ENCODE peak calls at places on chromosomes 6 and 20, in five cellular contexts. One of them, this sample, is unnamed.

GRCh38 chr6:32838114-32838958 is at the start of gene TAP2:
- DNase-seq in HepG2: peak
- DNase-seq in HCT116: peak
- DNase-seq in GM12878: no peak
- DNase-seq in K562: peak
- DNase-seq in this sample: peak

GRCh38 chr6:10409766-10410209 is 5.1 kb downstream of the TFAP2A start:
- DNase-seq in HepG2: no peak
- DNase-seq in HCT116: no peak
- DNase-seq in GM12878: no peak
- DNase-seq in K562: no peak
- DNase-seq in this sample: no peak

GRCh38 chr6:46015119-46015968 is at the start of gene CLIC5:
- DNase-seq in HepG2: no peak
- DNase-seq in HCT116: no peak
- DNase-seq in GM12878: no peak
- DNase-seq in K562: peak
- DNase-seq in this sample: peak

GRCh38 chr20:51886891-51887608 is 84.7 kb upstream of the SALL4 start:
- DNase-seq in HepG2: no peak
- DNase-seq in HCT116: no peak
- DNase-seq in GM12878: no peak
- DNase-seq in K562: no peak
- DNase-seq in this sample: no peak

GRCh38 chr6:138346302-138347195 is 31.2 kb upstream of the SMIM28 start:
- DNase-seq in HepG2: no peak
- DNase-seq in HCT116: no peak
- DNase-seq in GM12878: no peak
- DNase-seq in K562: no peak
- DNase-seq in this sample: no peak

GRCh38 chr20:38723982-38724602 is at the start of gene SLC32A1:
- DNase-seq in HepG2: no peak
- DNase-seq in HCT116: no peak
- DNase-seq in GM12878: no peak
- DNase-seq in K562: peak
- DNase-seq in this sample: peak

GRCh38 chr6:7431594-7432390 is 42.2 kb downstream of the RIOK1 start:
- DNase-seq in HepG2: peak
- DNase-seq in HCT116: no peak
- DNase-seq in GM12878: no peak
- DNase-seq in K562: peak
- DNase-seq in this sample: no peak

GRCh38 chr20:44120676-44121425 is 66.1 kb downstream of the JPH2 start:
- DNase-seq in HepG2: no peak
- DNase-seq in HCT116: no peak
- DNase-seq in GM12878: no peak
- DNase-seq in K562: no peak
- DNase-seq in this sample: no peak

GRCh38 chr6:55882731-55883595 is 7.6 kb upstream of the BMP5 start:
- DNase-seq in HepG2: no peak
- DNase-seq in HCT116: no peak
- DNase-seq in GM12878: no peak
- DNase-seq in K562: no peak
- DNase-seq in this sample: no peak

GRCh38 chr20:8464368-8464767 is 332.3 kb downstream of the PLCB1 start:
- DNase-seq in HepG2: peak
- DNase-seq in HCT116: peak
- DNase-seq in GM12878: no peak
- DNase-seq in K562: no peak
- DNase-seq in this sample: no peak

GRCh38 chr6:139586273-139586672 is 211.8 kb upstream of the CITED2 start:
- DNase-seq in HepG2: no peak
- DNase-seq in HCT116: no peak
- DNase-seq in GM12878: no peak
- DNase-seq in K562: no peak
- DNase-seq in this sample: no peak

GRCh38 chr6:181049-181654 is 111.1 kb upstream of the DUSP22 start:
- DNase-seq in HepG2: no peak
- DNase-seq in HCT116: no peak
- DNase-seq in GM12878: peak
- DNase-seq in K562: no peak
- DNase-seq in this sample: no peak

GRCh38 chr20:22577515-22578220 is 6.7 kb downstream of the FOXA2 start:
- DNase-seq in HepG2: peak
- DNase-seq in HCT116: no peak
- DNase-seq in GM12878: no peak
- DNase-seq in K562: no peak
- DNase-seq in this sample: no peak

GRCh38 chr6:107557698-107558097 is 67.8 kb downstream of the SOBP start:
- DNase-seq in HepG2: no peak
- DNase-seq in HCT116: no peak
- DNase-seq in GM12878: no peak
- DNase-seq in K562: no peak
- DNase-seq in this sample: no peak

GRCh38 chr6:31578461-31579118 is 3.2 kb downstream of the TNF start:
- DNase-seq in HepG2: no peak
- DNase-seq in HCT116: no peak
- DNase-seq in GM12878: no peak
- DNase-seq in K562: no peak
- DNase-seq in this sample: no peak

GRCh38 chr6:108113557-108114519 is 39.3 kb upstream of the OSTM1 start:
- DNase-seq in HepG2: peak
- DNase-seq in HCT116: peak
- DNase-seq in GM12878: no peak
- DNase-seq in K562: peak
- DNase-seq in this sample: peak

GRCh38 chr20:43446361-43446879 is 11.3 kb upstream of the SRSF6 start:
- DNase-seq in HepG2: no peak
- DNase-seq in HCT116: no peak
- DNase-seq in GM12878: no peak
- DNase-seq in K562: no peak
- DNase-seq in this sample: peak

GRCh38 chr6:116088946-116089345 is 11.7 kb upstream of the NT5DC1 start:
- DNase-seq in HepG2: no peak
- DNase-seq in HCT116: no peak
- DNase-seq in GM12878: no peak
- DNase-seq in K562: no peak
- DNase-seq in this sample: no peak

GRCh38 chr6:37320649-37321048 is 33.1 kb upstream of the RNF8 start:
- DNase-seq in HepG2: no peak
- DNase-seq in HCT116: no peak
- DNase-seq in GM12878: no peak
- DNase-seq in K562: no peak
- DNase-seq in this sample: no peak

GRCh38 chr6:37321516-37321915 is 32.3 kb upstream of the RNF8 start:
- DNase-seq in HepG2: no peak
- DNase-seq in HCT116: no peak
- DNase-seq in GM12878: no peak
- DNase-seq in K562: no peak
- DNase-seq in this sample: no peak

GRCh38 chr6:37321101-37321500 is 32.7 kb upstream of the RNF8 start:
- DNase-seq in HepG2: no peak
- DNase-seq in HCT116: no peak
- DNase-seq in GM12878: no peak
- DNase-seq in K562: no peak
- DNase-seq in this sample: no peak

GRCh38 chr6:37324131-37325033 is 29.4 kb upstream of the RNF8 start:
- DNase-seq in HepG2: no peak
- DNase-seq in HCT116: peak
- DNase-seq in GM12878: no peak
- DNase-seq in K562: no peak
- DNase-seq in this sample: no peak

GRCh38 chr6:37323568-37323967 is 30.2 kb upstream of the RNF8 start:
- DNase-seq in HepG2: no peak
- DNase-seq in HCT116: no peak
- DNase-seq in GM12878: no peak
- DNase-seq in K562: no peak
- DNase-seq in this sample: peak
- TF ChIP-seq ZBTB33 in HepG2: no peak
- TF ChIP-seq ZBTB33 in HCT116: no peak
- TF ChIP-seq ZBTB33 in GM12878: no peak
- TF ChIP-seq ZBTB33 in K562: no peak
- TF ChIP-seq ZBTB33 in this sample: no peak

GRCh38 chr20:33159713-33160112 is 8.2 kb upstream of the BPIFA2 start:
- DNase-seq in HepG2: no peak
- DNase-seq in HCT116: no peak
- DNase-seq in GM12878: no peak
- DNase-seq in K562: no peak
- DNase-seq in this sample: no peak

GRCh38 chr20:33162753-33163152 is 5.2 kb upstream of the BPIFA2 start:
- DNase-seq in HepG2: no peak
- DNase-seq in HCT116: no peak
- DNase-seq in GM12878: no peak
- DNase-seq in K562: no peak
- DNase-seq in this sample: no peak

GRCh38 chr20:33160681-33161080 is 7.3 kb upstream of the BPIFA2 start:
- DNase-seq in HepG2: no peak
- DNase-seq in HCT116: no peak
- DNase-seq in GM12878: no peak
- DNase-seq in K562: no peak
- DNase-seq in this sample: no peak

GRCh38 chr20:33162313-33162712 is 5.6 kb upstream of the BPIFA2 start:
- DNase-seq in HepG2: no peak
- DNase-seq in HCT116: no peak
- DNase-seq in GM12878: no peak
- DNase-seq in K562: no peak
- DNase-seq in this sample: no peak

GRCh38 chr20:33158637-33159385 is 9.1 kb upstream of the BPIFA2 start:
- DNase-seq in HepG2: no peak
- DNase-seq in HCT116: no peak
- DNase-seq in GM12878: no peak
- DNase-seq in K562: no peak
- DNase-seq in this sample: no peak
- TF ChIP-seq ZBTB33 in HepG2: no peak
- TF ChIP-seq ZBTB33 in HCT116: no peak
- TF ChIP-seq ZBTB33 in GM12878: no peak
- TF ChIP-seq ZBTB33 in K562: no peak
- TF ChIP-seq ZBTB33 in this sample: no peak

GRCh38 chr20:14510341-14510740 is 172.9 kb upstream of the FLRT3 start:
- DNase-seq in HepG2: no peak
- DNase-seq in HCT116: no peak
- DNase-seq in GM12878: no peak
- DNase-seq in K562: no peak
- DNase-seq in this sample: no peak

GRCh38 chr20:14507711-14508110 is 170.3 kb upstream of the FLRT3 start:
- DNase-seq in HepG2: peak
- DNase-seq in HCT116: no peak
- DNase-seq in GM12878: no peak
- DNase-seq in K562: no peak
- DNase-seq in this sample: no peak

GRCh38 chr20:14518648-14519047 is 181.2 kb upstream of the FLRT3 start:
- DNase-seq in HepG2: no peak
- DNase-seq in HCT116: no peak
- DNase-seq in GM12878: no peak
- DNase-seq in K562: no peak
- DNase-seq in this sample: peak

DNA sequence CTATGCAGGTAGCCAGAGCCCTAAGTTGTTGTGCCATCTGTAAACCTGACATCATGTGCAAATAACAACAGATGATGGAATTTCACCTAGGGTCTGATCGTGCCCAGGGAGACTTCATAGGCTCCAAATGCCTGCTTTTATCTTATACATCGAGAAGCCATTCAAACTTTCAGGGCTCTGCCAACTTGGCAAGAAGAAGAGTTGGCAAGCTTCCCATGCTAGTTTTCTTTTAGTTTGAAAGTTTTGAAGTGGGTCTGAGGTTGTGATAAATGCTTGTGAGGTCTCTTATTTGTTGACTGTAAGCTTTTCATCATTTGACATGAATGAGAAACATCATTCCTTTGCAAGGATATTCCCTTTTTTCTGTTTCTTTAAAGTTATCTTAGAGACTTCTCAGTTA is 175.4 kb upstream of the FLRT3 start:
- DNase-seq in HepG2: no peak
- DNase-seq in HCT116: no peak
- DNase-seq in GM12878: no peak
- DNase-seq in K562: no peak
- DNase-seq in this sample: no peak
- TF ChIP-seq ZBTB33 in HepG2: no peak
- TF ChIP-seq ZBTB33 in HCT116: no peak
- TF ChIP-seq ZBTB33 in GM12878: no peak
- TF ChIP-seq ZBTB33 in K562: no peak
- TF ChIP-seq ZBTB33 in this sample: no peak

GRCh38 chr6:2478200-2478599 is 232.8 kb upstream of the GMDS start:
- DNase-seq in HepG2: no peak
- DNase-seq in HCT116: no peak
- DNase-seq in GM12878: no peak
- DNase-seq in K562: no peak
- DNase-seq in this sample: no peak

GRCh38 chr6:2481307-2481706 is 235.9 kb upstream of the GMDS start:
- DNase-seq in HepG2: no peak
- DNase-seq in HCT116: no peak
- DNase-seq in GM12878: no peak
- DNase-seq in K562: no peak
- DNase-seq in this sample: no peak

GRCh38 chr6:2482773-2483172 is 237.4 kb upstream of the GMDS start:
- DNase-seq in HepG2: no peak
- DNase-seq in HCT116: peak
- DNase-seq in GM12878: no peak
- DNase-seq in K562: peak
- DNase-seq in this sample: no peak

GRCh38 chr6:2477723-2478122 is 232.3 kb upstream of the GMDS start:
- DNase-seq in HepG2: no peak
- DNase-seq in HCT116: no peak
- DNase-seq in GM12878: no peak
- DNase-seq in K562: no peak
- DNase-seq in this sample: no peak

GRCh38 chr6:2480267-2480966 is 235.0 kb upstream of the GMDS start:
- DNase-seq in HepG2: no peak
- DNase-seq in HCT116: no peak
- DNase-seq in GM12878: no peak
- DNase-seq in K562: no peak
- DNase-seq in this sample: no peak
- TF ChIP-seq ZBTB33 in HepG2: no peak
- TF ChIP-seq ZBTB33 in HCT116: no peak
- TF ChIP-seq ZBTB33 in GM12878: no peak
- TF ChIP-seq ZBTB33 in K562: no peak
- TF ChIP-seq ZBTB33 in this sample: no peak